ENCODE peak calls at places on chromosomes 5 and 9, in five cellular contexts. T is AG10803, E is epithelial cell of esophagus, C is fibroblast of mammary gland, F is transverse colon. K is an unnamed sample.

GRCh38 chr9:135501261-135502167 is 1.0 kb downstream of the MRPS2 start:
- DNase-seq in T (peak), E (no peak), C (peak), F (peak), K (peak)

GRCh38 chr5:74251106-74252032 is 389.2 kb downstream of the ENC1 start:
- DNase-seq in T (peak), E (peak), C (peak), F (peak), K (peak)

GRCh38 chr5:181167814-181168488 is 20.6 kb downstream of the OR2V2 start:
- DNase-seq in T (no peak), E (peak), C (no peak), F (no peak), K (no peak)

GRCh38 chr9:134624827-134625181 is 16.8 kb upstream of the COL5A1 start:
- DNase-seq in T (peak), E (peak), C (peak), F (no peak), K (peak)

GRCh38 chr5:111853748-111854147 is 96.8 kb upstream of the NREP start:
- DNase-seq in T (peak), E (no peak), C (peak), F (no peak), K (peak)

GRCh38 chr5:5751496-5751895 is 329.0 kb downstream of the ICE1 start:
- DNase-seq in T (no peak), E (no peak), C (no peak), F (no peak), K (no peak)

GRCh38 chr5:41263335-41263734 is 50.0 kb upstream of the C6 start:
- DNase-seq in T (no peak), E (no peak), C (no peak), F (no peak), K (no peak)

GRCh38 chr5:181245427-181246275 is 1.9 kb upstream of the RACK1 start:
- DNase-seq in T (no peak), E (peak), C (no peak), F (peak), K (no peak)

GRCh38 chr5:142617416-142617815 is 68.5 kb downstream of the FGF1 start:
- DNase-seq in T (no peak), E (no peak), C (no peak), F (no peak), K (no peak)

GRCh38 chr9:129617167-129617566 is 3.7 kb downstream of the C9orf50 start:
- DNase-seq in T (peak), E (peak), C (peak), F (no peak), K (peak)

GRCh38 chr5:54900906-54901725 is 84.3 kb downstream of the ESM1 start:
- DNase-seq in T (peak), E (peak), C (peak), F (peak), K (peak)

GRCh38 chr5:179413086-179413690 is 67.9 kb upstream of the ADAMTS2 start:
- DNase-seq in T (no peak), E (no peak), C (no peak), F (no peak), K (no peak)

GRCh38 chr9:96440671-96441199 is 9.2 kb upstream of the HABP4 start:
- DNase-seq in T (no peak), E (no peak), C (no peak), F (no peak), K (no peak)

GRCh38 chr5:43627028-43627427 is 24.0 kb downstream of the NNT start:
- DNase-seq in T (peak), E (peak), C (peak), F (peak), K (peak)

GRCh38 chr9:28396058-28396457 is 822.8 kb upstream of the C9orf72 start:
- DNase-seq in T (no peak), E (peak), C (no peak), F (no peak), K (no peak)

GRCh38 chr5:177036443-177036842 is 13.9 kb downstream of the ZNF346 start:
- DNase-seq in T (no peak), E (no peak), C (no peak), F (no peak), K (no peak)

GRCh38 chr9:134297581-134297980 is 28.7 kb upstream of the RXRA start:
- DNase-seq in T (no peak), E (no peak), C (no peak), F (no peak), K (no peak)

GRCh38 chr9:116701940-116702642 is 15.0 kb downstream of the TRIM32 start:
- DNase-seq in T (no peak), E (peak), C (no peak), F (no peak), K (no peak)

GRCh38 chr5:39106332-39106731 is 32.1 kb upstream of the RICTOR start:
- DNase-seq in T (no peak), E (peak), C (peak), F (no peak), K (peak)

GRCh38 chr9:35974800-35975199 is 16.8 kb upstream of the OR2S2 start:
- DNase-seq in T (no peak), E (no peak), C (no peak), F (no peak), K (no peak)

GRCh38 chr9:90965911-90966290 is 164.3 kb downstream of the SYK start:
- DNase-seq in T (no peak), E (no peak), C (no peak), F (no peak), K (no peak)

GRCh38 chr5:157820593-157821252 is 38.2 kb downstream of the CLINT1 start:
- DNase-seq in T (peak), E (peak), C (peak), F (no peak), K (peak)

GRCh38 chr9:36162211-36162610 is 7.0 kb upstream of the CCIN start:
- DNase-seq in T (no peak), E (no peak), C (no peak), F (no peak), K (no peak)

GRCh38 chr9:132888151-132888550 is 9.5 kb downstream of the SPACA9 start:
- DNase-seq in T (no peak), E (no peak), C (no peak), F (no peak), K (no peak)
- H3K4me3 ChIP-seq in T (no peak), E (no peak), C (no peak), F (no peak), K (no peak)

DNA sequence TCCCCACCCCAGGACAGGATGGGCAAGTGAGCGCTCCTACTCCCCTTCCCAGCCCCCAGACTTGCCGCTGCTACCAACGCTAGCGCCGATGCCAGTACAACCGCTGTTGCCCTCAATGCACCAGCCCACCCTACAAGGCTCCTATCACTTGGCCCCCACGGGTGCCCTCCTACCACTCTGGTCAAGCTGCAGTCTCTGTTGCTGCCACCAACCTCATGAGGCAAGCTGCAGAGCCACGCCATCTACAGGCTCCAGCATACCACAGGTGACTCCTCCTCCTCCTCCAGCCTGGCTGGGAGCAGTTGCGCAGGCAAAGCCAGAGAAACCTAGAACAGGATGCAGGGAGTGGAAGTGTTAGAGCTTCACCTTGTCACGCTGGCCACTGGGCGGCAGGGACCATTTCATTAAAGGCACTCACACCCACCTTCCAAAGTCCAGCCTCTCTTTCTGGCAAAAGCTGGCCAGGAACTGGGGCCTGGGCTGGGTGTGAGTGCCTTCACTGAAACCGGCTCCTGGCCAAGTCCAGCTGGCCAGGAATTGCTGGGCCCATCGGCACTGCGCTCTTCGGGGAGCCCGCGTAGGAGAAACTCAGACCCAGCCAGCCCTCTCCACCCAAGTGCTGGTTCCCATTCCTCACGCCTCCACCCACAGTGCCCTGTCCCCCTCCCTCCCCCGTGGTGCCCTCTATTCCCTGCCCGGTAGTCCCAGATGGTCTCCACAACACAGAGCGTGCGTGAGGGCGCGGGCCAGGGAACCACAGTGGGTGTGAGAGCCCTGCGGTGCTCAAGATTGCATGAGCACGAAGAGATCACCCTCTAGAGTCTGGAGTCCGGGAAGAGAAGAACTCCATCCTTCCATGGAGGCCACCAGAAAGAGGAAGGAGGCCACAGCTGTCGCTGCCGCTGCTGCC is 1.6 kb upstream of the PCAT7 start:
- DNase-seq in T (no peak), E (no peak), C (no peak), F (peak), K (no peak)
- TF ChIP-seq CTCF in T (no peak), E (no peak), C (no peak), F (peak), K (no peak)

GRCh38 chr5:114695292-114695904 is 333.5 kb downstream of the KCNN2 start:
- DNase-seq in T (no peak), E (no peak), C (no peak), F (no peak), K (no peak)
- H3K4me3 ChIP-seq in T (no peak), E (no peak), C (no peak), F (no peak), K (no peak)

GRCh38 chr5:3304346-3304745 is 291.3 kb upstream of the IRX1 start:
- DNase-seq in T (no peak), E (no peak), C (no peak), F (no peak), K (no peak)
- TF ChIP-seq CTCF in T (no peak), E (no peak), C (no peak), F (no peak), K (no peak)

K was measured in cardiac fibroblast.